ENCODE peak calls at places on chromosomes 12 and 14, in five cellular contexts. One of them, this sample, is unnamed.

GRCh38 chr12:5081016-5081415 is 37.3 kb downstream of the KCNA5 start:
- DNase-seq in HepG2: no peak
- DNase-seq in H1: no peak
- DNase-seq in GM12878: no peak
- DNase-seq in K562: peak; percentile 7
- DNase-seq in this sample: no peak

GRCh38 chr12:42446761-42447160 is 120.8 kb downstream of the PPHLN1 start:
- DNase-seq in HepG2: no peak
- DNase-seq in K562: no peak
- DNase-seq in GM12878: no peak
- DNase-seq in H1: no peak
- DNase-seq in this sample: no peak

GRCh38 chr12:19850341-19851065 is 411.2 kb downstream of the AEBP2 start:
- DNase-seq in HepG2: no peak
- DNase-seq in H1: no peak
- DNase-seq in K562: no peak
- DNase-seq in GM12878: no peak
- DNase-seq in this sample: no peak

GRCh38 chr14:46574236-46574970 is 77.2 kb downstream of the RPL10L start:
- DNase-seq in GM12878: no peak
- DNase-seq in H1: no peak
- DNase-seq in HepG2: no peak
- DNase-seq in K562: no peak
- DNase-seq in this sample: no peak

GRCh38 chr12:49885118-49885517 is 18.6 kb downstream of the FAIM2 start:
- DNase-seq in HepG2: no peak
- DNase-seq in GM12878: no peak
- DNase-seq in H1: no peak
- DNase-seq in K562: no peak
- DNase-seq in this sample: no peak

GRCh38 chr12:27245039-27245438 is 953 bp downstream of the STK38L start:
- DNase-seq in GM12878: no peak
- DNase-seq in H1: no peak
- DNase-seq in HepG2: no peak
- DNase-seq in K562: no peak
- DNase-seq in this sample: no peak

GRCh38 chr14:53542692-53543091 is 389.6 kb upstream of the DDHD1 start:
- DNase-seq in GM12878: no peak
- DNase-seq in HepG2: peak; percentile 44
- DNase-seq in K562: no peak
- DNase-seq in H1: no peak
- DNase-seq in this sample: no peak

GRCh38 chr12:121022713-121023112 is 6.4 kb upstream of the C12orf43 start:
- DNase-seq in HepG2: no peak
- DNase-seq in H1: no peak
- DNase-seq in GM12878: no peak
- DNase-seq in K562: no peak
- DNase-seq in this sample: no peak

GRCh38 chr12:118259079-118259478 is 113.6 kb downstream of the TAOK3 start:
- DNase-seq in H1: no peak
- DNase-seq in HepG2: no peak
- DNase-seq in K562: no peak
- DNase-seq in GM12878: no peak
- DNase-seq in this sample: no peak

GRCh38 chr12:6333566-6333965 is 8.3 kb downstream of the TNFRSF1A start:
- DNase-seq in GM12878: no peak
- DNase-seq in HepG2: no peak
- DNase-seq in H1: no peak
- DNase-seq in K562: no peak
- DNase-seq in this sample: no peak

GRCh38 chr14:65168840-65169239 is 66.5 kb upstream of the MAX start:
- DNase-seq in K562: no peak
- DNase-seq in H1: no peak
- DNase-seq in GM12878: no peak
- DNase-seq in HepG2: no peak
- DNase-seq in this sample: peak; percentile 37

GRCh38 chr14:77641207-77641533 is 24.7 kb upstream of the SPTLC2 start:
- DNase-seq in HepG2: no peak
- DNase-seq in K562: no peak
- DNase-seq in GM12878: no peak
- DNase-seq in H1: no peak
- DNase-seq in this sample: no peak

GRCh38 chr12:20342111-20342510 is 26.2 kb upstream of the PDE3A start:
- DNase-seq in K562: no peak
- DNase-seq in GM12878: no peak
- DNase-seq in HepG2: no peak
- DNase-seq in H1: no peak
- DNase-seq in this sample: no peak

GRCh38 chr12:128968668-128969067 is 115.4 kb downstream of the GLT1D1 start:
- DNase-seq in H1: no peak
- DNase-seq in HepG2: no peak
- DNase-seq in K562: no peak
- DNase-seq in GM12878: no peak
- DNase-seq in this sample: no peak

GRCh38 chr12:113757223-113758002 is 208.7 kb downstream of the RBM19 start:
- DNase-seq in K562: no peak
- DNase-seq in HepG2: no peak
- DNase-seq in GM12878: no peak
- DNase-seq in H1: no peak
- DNase-seq in this sample: peak; percentile 4

GRCh38 chr12:93245543-93245942 is 132.2 kb upstream of the NUDT4 start:
- DNase-seq in HepG2: no peak
- DNase-seq in K562: no peak
- DNase-seq in GM12878: peak; percentile 87
- DNase-seq in H1: no peak
- DNase-seq in this sample: no peak

GRCh38 chr14:92578511-92578910 is 64.9 kb downstream of the RIN3 start:
- DNase-seq in GM12878: no peak
- DNase-seq in HepG2: no peak
- DNase-seq in K562: no peak
- DNase-seq in H1: no peak
- DNase-seq in this sample: no peak

GRCh38 chr14:99534863-99535262 is 53.7 kb downstream of the CCNK start:
- DNase-seq in GM12878: no peak
- DNase-seq in HepG2: no peak
- DNase-seq in H1: no peak
- DNase-seq in K562: no peak
- DNase-seq in this sample: no peak

GRCh38 chr12:58905422-58905821 is 14.9 kb downstream of the LRIG3 start:
- DNase-seq in HepG2: no peak
- DNase-seq in H1: no peak
- DNase-seq in GM12878: no peak
- DNase-seq in K562: no peak
- DNase-seq in this sample: no peak

GRCh38 chr14:21704340-21704737 is 30.7 kb upstream of the OR4E1 start:
- DNase-seq in K562: no peak
- DNase-seq in H1: no peak
- DNase-seq in HepG2: no peak
- DNase-seq in GM12878: no peak
- DNase-seq in this sample: no peak

DNA sequence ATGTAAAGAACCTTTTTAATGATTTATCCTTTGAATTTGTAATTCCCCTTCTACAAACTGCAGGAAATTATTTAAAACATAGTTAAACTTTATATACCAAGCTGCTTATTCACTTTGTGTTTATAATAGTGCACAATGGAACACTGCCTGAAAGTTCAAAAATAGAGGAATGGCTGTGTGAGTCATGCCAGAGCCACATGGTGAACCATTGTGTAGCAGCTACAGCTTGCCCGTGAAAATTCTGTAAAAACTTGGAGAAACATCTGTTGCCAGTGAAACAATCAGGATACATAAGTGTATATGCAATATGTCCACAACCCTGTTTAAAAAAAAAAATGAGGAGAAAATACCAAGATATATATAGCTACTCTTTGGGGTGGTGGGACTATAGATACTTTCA is 59.5 kb downstream of the VEZT start:
- DNase-seq in H1: no peak
- DNase-seq in K562: no peak
- DNase-seq in HepG2: no peak
- DNase-seq in GM12878: no peak
- DNase-seq in this sample: no peak
- TF ChIP-seq ATF3 in H1: no peak
- TF ChIP-seq ATF3 in K562: no peak
- TF ChIP-seq ATF3 in HepG2: no peak
- TF ChIP-seq ATF3 in GM12878: no peak
- TF ChIP-seq ATF3 in this sample: no peak

DNA sequence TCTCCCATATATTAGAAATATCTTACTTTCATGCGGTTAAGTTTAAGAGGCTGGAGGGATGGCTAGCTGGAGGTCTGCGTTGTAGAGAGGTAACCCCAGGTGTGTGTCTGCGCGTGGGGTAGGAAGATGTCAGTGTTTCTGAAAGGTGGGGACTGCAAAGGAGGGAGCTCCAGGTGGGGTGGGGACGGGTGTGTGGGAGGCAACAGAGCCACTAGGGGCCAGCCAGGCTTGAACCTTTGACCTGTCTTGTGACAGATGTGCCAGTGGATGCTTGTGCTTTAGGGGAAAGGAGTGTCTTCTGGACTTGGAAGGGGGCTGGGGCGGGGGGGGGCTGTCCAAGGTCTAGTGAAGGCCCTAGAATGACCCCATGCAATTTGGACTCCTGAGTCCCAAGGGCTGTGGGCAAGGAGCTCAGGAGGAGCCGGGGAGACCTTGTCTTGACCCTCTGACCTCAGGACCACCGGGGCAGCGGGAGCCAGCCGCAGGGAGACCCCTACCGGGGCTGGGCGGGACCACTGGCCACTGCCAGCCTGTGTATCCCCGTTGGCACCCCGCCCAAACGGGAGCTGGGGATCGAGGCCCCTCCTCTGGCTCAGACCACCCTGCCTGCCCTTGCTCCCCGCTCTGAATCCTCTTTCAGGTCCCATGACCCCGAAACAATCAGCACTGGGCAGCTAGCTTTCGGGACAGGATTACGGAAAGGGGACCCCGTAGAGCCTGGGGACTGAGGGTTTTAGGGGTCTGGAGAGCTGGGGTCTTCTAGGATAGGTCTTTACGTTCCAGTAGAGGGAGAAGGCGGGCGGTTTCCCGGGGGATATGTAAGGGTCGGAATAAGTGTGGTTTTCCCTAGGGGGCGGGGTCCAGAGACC is 1.1 kb downstream of the GLI1 start:
- DNase-seq in HepG2: no peak
- DNase-seq in H1: no peak
- DNase-seq in GM12878: no peak
- DNase-seq in K562: peak; percentile 40
- DNase-seq in this sample: no peak
- TF ChIP-seq ZNF274 in HepG2: no peak
- TF ChIP-seq ZNF274 in H1: no peak
- TF ChIP-seq ZNF274 in GM12878: no peak
- TF ChIP-seq ZNF274 in K562: no peak
- TF ChIP-seq ZNF274 in this sample: no peak

GRCh38 chr12:102351326-102351725 is 129.0 kb downstream of the IGF1 start:
- DNase-seq in GM12878: no peak
- DNase-seq in K562: no peak
- DNase-seq in H1: no peak
- DNase-seq in HepG2: no peak
- DNase-seq in this sample: no peak

DNA sequence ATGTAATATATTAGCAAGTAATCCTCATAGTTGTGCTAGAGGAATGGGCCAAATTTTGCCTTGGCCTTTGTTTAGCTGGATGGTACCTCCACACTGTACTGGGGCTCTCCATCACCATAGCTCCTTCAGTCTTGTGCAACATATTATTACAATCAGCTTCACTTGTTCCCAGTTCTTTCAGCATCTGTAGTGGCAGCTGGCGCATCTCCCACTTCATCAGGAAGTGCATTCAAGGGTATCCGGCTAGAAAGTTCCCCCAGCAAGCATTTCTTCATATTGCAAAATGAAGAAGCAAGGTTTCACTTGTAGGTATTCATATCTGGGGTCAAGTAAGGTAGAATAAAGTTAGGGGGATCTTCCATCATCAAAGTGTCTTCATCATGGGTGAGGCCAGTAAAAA is 123.7 kb downstream of the IGF1 start:
- DNase-seq in GM12878: no peak
- DNase-seq in K562: no peak
- DNase-seq in HepG2: no peak
- DNase-seq in H1: no peak
- DNase-seq in this sample: no peak
- TF ChIP-seq ATF3 in GM12878: no peak
- TF ChIP-seq ATF3 in K562: no peak
- TF ChIP-seq ATF3 in HepG2: no peak
- TF ChIP-seq ATF3 in H1: no peak
- TF ChIP-seq ATF3 in this sample: no peak

GRCh38 chr14:51395361-51395849 is 155.4 kb downstream of the TMX1 start:
- DNase-seq in GM12878: no peak
- DNase-seq in HepG2: no peak
- DNase-seq in K562: no peak
- DNase-seq in H1: no peak
- DNase-seq in this sample: no peak

GRCh38 chr14:51394391-51394790 is 154.3 kb downstream of the TMX1 start:
- DNase-seq in GM12878: no peak
- DNase-seq in K562: no peak
- DNase-seq in HepG2: no peak
- DNase-seq in H1: no peak
- DNase-seq in this sample: no peak

GRCh38 chr14:51398898-51399297 is 158.9 kb downstream of the TMX1 start:
- DNase-seq in GM12878: no peak
- DNase-seq in K562: no peak
- DNase-seq in HepG2: no peak
- DNase-seq in H1: no peak
- DNase-seq in this sample: no peak

GRCh38 chr14:51394804-51395203 is 154.8 kb downstream of the TMX1 start:
- DNase-seq in GM12878: no peak
- DNase-seq in HepG2: no peak
- DNase-seq in K562: no peak
- DNase-seq in H1: no peak
- DNase-seq in this sample: no peak

GRCh38 chr14:51396222-51396815 is 156.3 kb downstream of the TMX1 start:
- DNase-seq in HepG2: no peak
- DNase-seq in GM12878: no peak
- DNase-seq in K562: no peak
- DNase-seq in H1: no peak
- DNase-seq in this sample: no peak
- TF ChIP-seq ZNF274 in HepG2: no peak
- TF ChIP-seq ZNF274 in GM12878: no peak
- TF ChIP-seq ZNF274 in K562: no peak
- TF ChIP-seq ZNF274 in H1: no peak
- TF ChIP-seq ZNF274 in this sample: no peak

GRCh38 chr14:105282098-105282725 is 18.6 kb downstream of the BRF1 start:
- DNase-seq in K562: no peak
- DNase-seq in H1: no peak
- DNase-seq in HepG2: no peak
- DNase-seq in GM12878: no peak
- DNase-seq in this sample: no peak
- TF ChIP-seq ATF3 in K562: no peak
- TF ChIP-seq ATF3 in H1: no peak
- TF ChIP-seq ATF3 in HepG2: no peak
- TF ChIP-seq ATF3 in GM12878: no peak
- TF ChIP-seq ATF3 in this sample: no peak

DNA sequence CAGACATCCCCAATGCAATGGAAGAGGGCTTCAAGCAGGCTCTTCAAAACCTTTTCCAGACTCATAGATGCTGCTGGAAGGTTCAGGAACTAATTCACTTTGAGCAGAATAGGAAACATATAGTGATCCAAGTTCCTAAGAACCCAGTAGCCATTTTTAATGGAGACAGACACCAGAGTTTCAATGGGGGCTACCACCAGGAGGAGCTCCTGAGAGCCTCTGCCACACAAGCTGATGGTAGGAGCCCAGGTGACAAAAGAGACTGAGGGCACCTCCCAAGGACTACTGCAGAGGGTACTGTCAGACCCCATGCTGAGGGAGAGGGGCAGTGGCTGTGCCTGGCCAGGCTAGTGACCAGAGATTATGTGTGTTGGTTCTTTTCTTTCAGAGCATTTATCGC is 45.9 kb downstream of the IFNG start:
- DNase-seq in H1: no peak
- DNase-seq in HepG2: no peak
- DNase-seq in GM12878: no peak
- DNase-seq in K562: no peak
- DNase-seq in this sample: peak; percentile 22
- TF ChIP-seq ZNF274 in H1: no peak
- TF ChIP-seq ZNF274 in HepG2: no peak
- TF ChIP-seq ZNF274 in GM12878: no peak
- TF ChIP-seq ZNF274 in K562: no peak
- TF ChIP-seq ZNF274 in this sample: no peak